ENCODE peak calls at places on chromosomes 6 and 20, in nine cellular contexts. One of them, this sample, is unnamed.

GRCh38 chr6:44545224-44545623 is 157.7 kb downstream of the CDC5L start:
- DNase-seq in heart left ventricle: no peak
- DNase-seq in endothelial cell: no peak
- DNase-seq in fibroblast of lung: no peak
- DNase-seq in BJ: no peak
- DNase-seq in testis: no peak
- DNase-seq in GM10248: no peak
- DNase-seq in suprapubic skin: no peak
- DNase-seq in heart right ventricle: no peak
- DNase-seq in this sample: no peak

GRCh38 chr6:11925805-11926204 is 86.3 kb upstream of the HIVEP1 start:
- DNase-seq in heart left ventricle: no peak
- DNase-seq in endothelial cell: no peak
- DNase-seq in fibroblast of lung: no peak
- DNase-seq in BJ: no peak
- DNase-seq in testis: no peak
- DNase-seq in GM10248: no peak
- DNase-seq in suprapubic skin: no peak
- DNase-seq in heart right ventricle: no peak
- DNase-seq in this sample: no peak

GRCh38 chr6:7108964-7109836 is 1.4 kb downstream of the RREB1 start:
- DNase-seq in heart left ventricle: peak; percentile 58
- DNase-seq in endothelial cell: peak; percentile 48
- DNase-seq in fibroblast of lung: peak; percentile 85
- DNase-seq in BJ: no peak
- DNase-seq in testis: peak; percentile 82
- DNase-seq in GM10248: peak; percentile 55
- DNase-seq in suprapubic skin: peak; percentile 79
- DNase-seq in heart right ventricle: peak; percentile 64
- DNase-seq in this sample: peak; percentile 68

GRCh38 chr20:57940376-57940775 is 230.6 kb upstream of the PMEPA1 start:
- DNase-seq in heart left ventricle: no peak
- DNase-seq in endothelial cell: no peak
- DNase-seq in fibroblast of lung: no peak
- DNase-seq in BJ: no peak
- DNase-seq in testis: no peak
- DNase-seq in GM10248: no peak
- DNase-seq in suprapubic skin: no peak
- DNase-seq in heart right ventricle: no peak
- DNase-seq in this sample: no peak

GRCh38 chr6:6699741-6700367 is 111.3 kb downstream of the LY86 start:
- DNase-seq in heart left ventricle: peak; percentile 83
- DNase-seq in endothelial cell: no peak
- DNase-seq in fibroblast of lung: peak; percentile 98
- DNase-seq in BJ: peak; percentile 90
- DNase-seq in testis: peak; percentile 63
- DNase-seq in GM10248: no peak
- DNase-seq in suprapubic skin: peak; percentile 93
- DNase-seq in heart right ventricle: peak; percentile 90
- DNase-seq in this sample: no peak

GRCh38 chr20:62795023-62795761 is 1.1 kb upstream of the MRGBP start:
- DNase-seq in heart left ventricle: peak; percentile 46
- DNase-seq in endothelial cell: peak; percentile 64
- DNase-seq in fibroblast of lung: peak; percentile 48
- DNase-seq in BJ: no peak
- DNase-seq in testis: peak; percentile 63
- DNase-seq in GM10248: no peak
- DNase-seq in suprapubic skin: no peak
- DNase-seq in heart right ventricle: no peak
- DNase-seq in this sample: peak; percentile 75

GRCh38 chr6:41022294-41022693 is 16.7 kb downstream of the UNC5CL start:
- DNase-seq in heart left ventricle: no peak
- DNase-seq in endothelial cell: no peak
- DNase-seq in fibroblast of lung: peak; percentile 9
- DNase-seq in BJ: no peak
- DNase-seq in testis: no peak
- DNase-seq in GM10248: no peak
- DNase-seq in suprapubic skin: no peak
- DNase-seq in heart right ventricle: no peak
- DNase-seq in this sample: no peak

GRCh38 chr6:160222491-160222890 is 36.1 kb downstream of the SLC22A2 start:
- DNase-seq in heart left ventricle: no peak
- DNase-seq in endothelial cell: no peak
- DNase-seq in fibroblast of lung: no peak
- DNase-seq in BJ: no peak
- DNase-seq in testis: no peak
- DNase-seq in GM10248: no peak
- DNase-seq in suprapubic skin: no peak
- DNase-seq in heart right ventricle: no peak
- DNase-seq in this sample: no peak

GRCh38 chr6:33075568-33076405 is at the start of gene HLA-DPB1:
- DNase-seq in heart left ventricle: peak; percentile 37
- DNase-seq in endothelial cell: no peak
- DNase-seq in fibroblast of lung: peak; percentile 51
- DNase-seq in BJ: peak; percentile 14
- DNase-seq in testis: no peak
- DNase-seq in GM10248: peak; percentile 86
- DNase-seq in suprapubic skin: no peak
- DNase-seq in heart right ventricle: peak; percentile 50
- DNase-seq in this sample: peak; percentile 88

GRCh38 chr6:119980802-119981201 is 631.2 kb upstream of the MAN1A1 start:
- DNase-seq in heart left ventricle: no peak
- DNase-seq in endothelial cell: no peak
- DNase-seq in fibroblast of lung: no peak
- DNase-seq in BJ: no peak
- DNase-seq in testis: no peak
- DNase-seq in GM10248: no peak
- DNase-seq in suprapubic skin: no peak
- DNase-seq in heart right ventricle: no peak
- DNase-seq in this sample: no peak

GRCh38 chr6:119979862-119980261 is 630.3 kb upstream of the MAN1A1 start:
- DNase-seq in heart left ventricle: no peak
- DNase-seq in endothelial cell: no peak
- DNase-seq in fibroblast of lung: peak; percentile 33
- DNase-seq in BJ: no peak
- DNase-seq in testis: no peak
- DNase-seq in GM10248: no peak
- DNase-seq in suprapubic skin: no peak
- DNase-seq in heart right ventricle: no peak
- DNase-seq in this sample: no peak

GRCh38 chr6:119974430-119975159 is 625.0 kb upstream of the MAN1A1 start:
- DNase-seq in heart left ventricle: no peak
- DNase-seq in endothelial cell: no peak
- DNase-seq in fibroblast of lung: no peak
- DNase-seq in BJ: no peak
- DNase-seq in testis: no peak
- DNase-seq in GM10248: no peak
- DNase-seq in suprapubic skin: no peak
- DNase-seq in heart right ventricle: no peak
- DNase-seq in this sample: no peak

DNA sequence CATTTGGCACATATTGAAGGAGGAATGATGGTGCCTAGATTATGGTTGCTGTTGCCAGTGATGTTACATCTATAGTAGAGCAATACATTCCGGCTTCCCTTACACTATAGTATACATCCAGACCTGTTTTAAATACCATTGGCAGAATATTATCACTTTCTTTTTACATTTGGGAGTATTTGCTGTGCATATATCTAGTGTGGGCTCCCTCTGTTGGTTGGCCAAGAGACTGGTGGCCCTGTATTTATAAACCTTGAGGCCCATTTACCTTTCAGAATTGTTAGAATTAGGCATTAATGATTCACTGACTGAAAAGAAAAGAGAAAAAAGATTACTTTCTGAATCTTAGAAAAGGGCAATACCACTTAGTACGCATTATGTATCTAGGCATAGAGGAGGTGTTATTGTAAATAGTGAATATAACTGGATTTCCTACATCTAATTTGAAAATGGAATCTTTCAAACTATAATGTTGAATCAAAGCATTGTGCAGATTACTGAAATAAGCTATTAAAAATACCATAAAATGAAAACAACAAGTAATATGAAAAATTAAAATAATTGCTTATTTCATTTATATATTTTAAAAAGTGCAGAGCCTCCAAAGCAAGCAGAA is 628.8 kb upstream of the MAN1A1 start:
- DNase-seq in heart left ventricle: no peak
- DNase-seq in endothelial cell: peak; percentile 14
- DNase-seq in fibroblast of lung: peak; percentile 60
- DNase-seq in BJ: no peak
- DNase-seq in testis: peak; percentile 40
- DNase-seq in GM10248: no peak
- DNase-seq in suprapubic skin: no peak
- DNase-seq in heart right ventricle: no peak
- DNase-seq in this sample: peak; percentile 6
- TF ChIP-seq CTCF in heart left ventricle: peak; percentile 20
- TF ChIP-seq CTCF in endothelial cell: peak; percentile 50
- TF ChIP-seq CTCF in fibroblast of lung: peak; percentile 67
- TF ChIP-seq CTCF in BJ: peak; percentile 45
- TF ChIP-seq CTCF in testis: peak; percentile 25
- TF ChIP-seq CTCF in GM10248: peak; percentile 57
- TF ChIP-seq CTCF in suprapubic skin: peak; percentile 33
- TF ChIP-seq CTCF in heart right ventricle: peak; percentile 49
- TF ChIP-seq CTCF in this sample: peak; percentile 65

GRCh38 chr6:24547243-24547642 is 52.5 kb downstream of the ALDH5A1 start:
- DNase-seq in heart left ventricle: no peak
- DNase-seq in endothelial cell: no peak
- DNase-seq in fibroblast of lung: no peak
- DNase-seq in BJ: no peak
- DNase-seq in testis: no peak
- DNase-seq in GM10248: peak; percentile 42
- DNase-seq in suprapubic skin: no peak
- DNase-seq in heart right ventricle: no peak
- DNase-seq in this sample: peak; percentile 17
- TF ChIP-seq CTCF in heart left ventricle: no peak
- TF ChIP-seq CTCF in endothelial cell: no peak
- TF ChIP-seq CTCF in fibroblast of lung: no peak
- TF ChIP-seq CTCF in BJ: no peak
- TF ChIP-seq CTCF in testis: no peak
- TF ChIP-seq CTCF in GM10248: peak; percentile 25
- TF ChIP-seq CTCF in suprapubic skin: no peak
- TF ChIP-seq CTCF in heart right ventricle: no peak
- TF ChIP-seq CTCF in this sample: peak; percentile 39

DNA sequence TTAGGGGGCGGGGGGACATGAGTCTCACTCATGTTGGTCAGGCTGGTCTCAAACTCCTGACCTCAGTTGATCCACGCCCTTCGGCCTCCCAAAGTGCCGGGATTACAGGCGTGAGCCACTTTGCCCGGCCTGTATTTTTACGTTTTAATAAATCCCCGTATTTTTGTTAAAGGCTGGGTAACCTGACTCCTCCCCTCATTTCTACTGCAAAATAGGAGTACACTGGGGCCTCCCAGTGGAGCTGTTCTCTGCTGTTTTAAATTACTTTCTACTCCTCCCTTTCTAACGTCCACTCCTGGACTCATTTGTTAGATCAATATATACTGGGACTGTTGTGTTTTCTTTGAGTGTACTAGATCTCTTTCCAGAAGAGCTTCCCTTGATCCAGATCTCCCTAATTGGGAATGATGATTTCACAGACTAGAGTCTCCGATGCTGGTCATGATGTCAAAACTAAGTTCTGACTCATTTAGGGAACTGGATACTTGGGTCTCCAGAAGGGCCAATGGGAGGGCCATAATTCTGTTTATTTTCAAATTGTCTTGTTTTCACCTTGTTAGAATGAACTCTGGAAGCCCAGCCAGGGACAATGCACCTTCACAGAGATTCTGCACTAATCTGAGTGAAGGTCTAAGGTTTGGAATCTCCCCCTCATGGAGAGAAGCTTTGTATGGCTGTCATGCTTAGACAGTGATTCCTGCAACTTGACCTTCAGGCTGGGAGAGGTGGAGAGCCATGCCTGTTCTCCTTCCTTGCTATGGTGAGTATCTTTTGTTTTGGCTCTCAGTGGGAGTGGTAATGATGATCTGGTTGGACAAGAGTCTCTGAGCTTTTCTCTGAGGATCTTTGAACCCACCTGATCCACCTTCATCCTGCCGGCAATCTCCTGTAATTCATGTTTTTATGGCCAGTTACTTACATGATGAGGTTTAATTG is 9.4 kb downstream of the HSPA1B start:
- DNase-seq in heart left ventricle: no peak
- DNase-seq in endothelial cell: no peak
- DNase-seq in fibroblast of lung: peak; percentile 65
- DNase-seq in BJ: no peak
- DNase-seq in testis: no peak
- DNase-seq in GM10248: no peak
- DNase-seq in suprapubic skin: no peak
- DNase-seq in heart right ventricle: no peak
- DNase-seq in this sample: no peak
- TF ChIP-seq CTCF in heart left ventricle: no peak
- TF ChIP-seq CTCF in endothelial cell: no peak
- TF ChIP-seq CTCF in fibroblast of lung: no peak
- TF ChIP-seq CTCF in BJ: peak; percentile 35
- TF ChIP-seq CTCF in testis: no peak
- TF ChIP-seq CTCF in GM10248: no peak
- TF ChIP-seq CTCF in suprapubic skin: no peak
- TF ChIP-seq CTCF in heart right ventricle: no peak
- TF ChIP-seq CTCF in this sample: no peak

GRCh38 chr6:63759605-63760004 is 124.0 kb downstream of the PHF3 start:
- DNase-seq in heart left ventricle: no peak
- DNase-seq in endothelial cell: no peak
- DNase-seq in fibroblast of lung: no peak
- DNase-seq in BJ: no peak
- DNase-seq in testis: no peak
- DNase-seq in GM10248: no peak
- DNase-seq in suprapubic skin: no peak
- DNase-seq in heart right ventricle: no peak
- DNase-seq in this sample: no peak

GRCh38 chr6:63760199-63760598 is 124.6 kb downstream of the PHF3 start:
- DNase-seq in heart left ventricle: no peak
- DNase-seq in endothelial cell: no peak
- DNase-seq in fibroblast of lung: no peak
- DNase-seq in BJ: no peak
- DNase-seq in testis: no peak
- DNase-seq in GM10248: no peak
- DNase-seq in suprapubic skin: no peak
- DNase-seq in heart right ventricle: no peak
- DNase-seq in this sample: no peak

GRCh38 chr6:63765828-63766227 is 130.2 kb downstream of the PHF3 start:
- DNase-seq in heart left ventricle: no peak
- DNase-seq in endothelial cell: no peak
- DNase-seq in fibroblast of lung: no peak
- DNase-seq in BJ: no peak
- DNase-seq in testis: no peak
- DNase-seq in GM10248: no peak
- DNase-seq in suprapubic skin: no peak
- DNase-seq in heart right ventricle: no peak
- DNase-seq in this sample: no peak

DNA sequence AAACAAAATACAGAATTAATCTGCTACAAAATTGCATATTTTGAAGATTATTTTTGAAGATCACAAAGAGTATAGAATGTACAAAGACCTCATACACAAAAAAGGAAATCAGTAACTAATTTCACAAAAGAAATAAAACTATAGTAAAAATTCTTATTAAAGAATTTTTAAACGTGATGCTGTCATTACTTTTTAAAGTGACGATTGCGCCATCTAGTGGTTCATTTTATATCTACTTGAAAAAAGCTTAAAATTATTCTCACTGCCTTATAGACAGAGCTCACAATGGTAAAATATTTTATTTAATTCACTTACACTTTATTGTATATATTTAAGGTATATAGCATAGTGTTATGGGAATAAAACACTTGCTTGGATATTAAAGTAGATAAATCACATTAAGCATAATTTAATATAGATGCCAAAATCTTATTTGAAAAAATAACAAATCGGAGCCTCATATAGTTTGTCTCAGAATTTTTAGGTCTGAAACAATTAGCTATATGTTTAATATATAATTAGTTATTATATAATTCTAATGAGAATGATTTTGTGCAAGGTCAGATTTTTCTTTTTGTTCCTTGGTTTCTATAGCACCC is 128.8 kb downstream of the PHF3 start:
- DNase-seq in heart left ventricle: no peak
- DNase-seq in endothelial cell: no peak
- DNase-seq in fibroblast of lung: peak; percentile 69
- DNase-seq in BJ: no peak
- DNase-seq in testis: no peak
- DNase-seq in GM10248: no peak
- DNase-seq in suprapubic skin: no peak
- DNase-seq in heart right ventricle: no peak
- DNase-seq in this sample: no peak
- TF ChIP-seq CTCF in heart left ventricle: peak; percentile 78
- TF ChIP-seq CTCF in endothelial cell: peak; percentile 92
- TF ChIP-seq CTCF in fibroblast of lung: no peak
- TF ChIP-seq CTCF in BJ: peak; percentile 31
- TF ChIP-seq CTCF in testis: peak; percentile 96
- TF ChIP-seq CTCF in GM10248: peak; percentile 48
- TF ChIP-seq CTCF in suprapubic skin: peak; percentile 30
- TF ChIP-seq CTCF in heart right ventricle: peak; percentile 66
- TF ChIP-seq CTCF in this sample: peak; percentile 41

This sample was measured in GM13977.